ENCODE peak calls at places on chromosomes 6 and 20, in four cellular contexts. One of them, this sample, is unnamed.

GRCh38 chr20:32964575-32964974 is 39.7 kb downstream of the SUN5 start:
- DNase-seq in Caki2: no peak
- DNase-seq in astrocyte of the spinal cord: no peak
- DNase-seq in naive thymus-derived CD4-positive, alpha-beta T cell: no peak
- DNase-seq in this sample: no peak

GRCh38 chr6:127347188-127347587 is 3.8 kb upstream of the ECHDC1 start:
- DNase-seq in Caki2: no peak
- DNase-seq in astrocyte of the spinal cord: no peak
- DNase-seq in naive thymus-derived CD4-positive, alpha-beta T cell: no peak
- DNase-seq in this sample: no peak

GRCh38 chr6:128327890-128328289 is 192.5 kb downstream of the PTPRK start:
- DNase-seq in Caki2: no peak
- DNase-seq in astrocyte of the spinal cord: no peak
- DNase-seq in naive thymus-derived CD4-positive, alpha-beta T cell: peak
- DNase-seq in this sample: no peak

GRCh38 chr6:110524305-110524704 is 47.9 kb upstream of the SLC22A16 start:
- DNase-seq in Caki2: no peak
- DNase-seq in astrocyte of the spinal cord: no peak
- DNase-seq in naive thymus-derived CD4-positive, alpha-beta T cell: no peak
- DNase-seq in this sample: no peak

GRCh38 chr6:152598858-152599537 is 38.2 kb downstream of the SYNE1 start:
- DNase-seq in Caki2: no peak
- DNase-seq in astrocyte of the spinal cord: no peak
- DNase-seq in naive thymus-derived CD4-positive, alpha-beta T cell: no peak
- DNase-seq in this sample: no peak

GRCh38 chr6:51129043-51129442 is 310.4 kb downstream of the TFAP2B start:
- DNase-seq in Caki2: no peak
- DNase-seq in astrocyte of the spinal cord: no peak
- DNase-seq in naive thymus-derived CD4-positive, alpha-beta T cell: no peak
- DNase-seq in this sample: no peak

GRCh38 chr6:14062345-14063029 is 55.1 kb upstream of the CD83 start:
- DNase-seq in Caki2: no peak
- DNase-seq in astrocyte of the spinal cord: no peak
- DNase-seq in naive thymus-derived CD4-positive, alpha-beta T cell: no peak
- DNase-seq in this sample: no peak

GRCh38 chr6:144758602-144759001 is 473.5 kb downstream of the UTRN start:
- DNase-seq in Caki2: peak
- DNase-seq in astrocyte of the spinal cord: peak
- DNase-seq in naive thymus-derived CD4-positive, alpha-beta T cell: no peak
- DNase-seq in this sample: no peak

GRCh38 chr20:34553366-34553867 is 5.1 kb upstream of the MAP1LC3A start:
- DNase-seq in Caki2: no peak
- DNase-seq in astrocyte of the spinal cord: no peak
- DNase-seq in naive thymus-derived CD4-positive, alpha-beta T cell: no peak
- DNase-seq in this sample: no peak

GRCh38 chr6:63598001-63598250 is 25.6 kb downstream of the LOC128125822 start:
- DNase-seq in Caki2: no peak
- DNase-seq in astrocyte of the spinal cord: peak
- DNase-seq in naive thymus-derived CD4-positive, alpha-beta T cell: no peak
- DNase-seq in this sample: no peak

GRCh38 chr6:111642463-111643158 is 36.9 kb upstream of the TRAF3IP2 start:
- DNase-seq in Caki2: peak
- DNase-seq in astrocyte of the spinal cord: peak
- DNase-seq in naive thymus-derived CD4-positive, alpha-beta T cell: peak
- DNase-seq in this sample: peak

GRCh38 chr20:9332783-9333482 is 181.5 kb upstream of the LAMP5 start:
- DNase-seq in Caki2: no peak
- DNase-seq in astrocyte of the spinal cord: no peak
- DNase-seq in naive thymus-derived CD4-positive, alpha-beta T cell: no peak
- DNase-seq in this sample: no peak

GRCh38 chr6:10588562-10589428 is 67.6 kb downstream of the GCNT2 start:
- DNase-seq in Caki2: no peak
- DNase-seq in astrocyte of the spinal cord: no peak
- DNase-seq in naive thymus-derived CD4-positive, alpha-beta T cell: no peak
- DNase-seq in this sample: no peak

GRCh38 chr6:126264265-126264664 is 75.7 kb upstream of the CENPW start:
- DNase-seq in Caki2: no peak
- DNase-seq in astrocyte of the spinal cord: no peak
- DNase-seq in naive thymus-derived CD4-positive, alpha-beta T cell: no peak
- DNase-seq in this sample: no peak

GRCh38 chr6:13469688-13470087 is 17.7 kb downstream of the GFOD1 start:
- DNase-seq in Caki2: no peak
- DNase-seq in astrocyte of the spinal cord: no peak
- DNase-seq in naive thymus-derived CD4-positive, alpha-beta T cell: no peak
- DNase-seq in this sample: no peak

GRCh38 chr20:13024581-13024980 is 15.8 kb downstream of the SPTLC3 start:
- DNase-seq in Caki2: no peak
- DNase-seq in astrocyte of the spinal cord: no peak
- DNase-seq in naive thymus-derived CD4-positive, alpha-beta T cell: no peak
- DNase-seq in this sample: no peak

GRCh38 chr6:45791181-45791580 is 224.5 kb downstream of the CLIC5 start:
- DNase-seq in Caki2: no peak
- DNase-seq in astrocyte of the spinal cord: peak
- DNase-seq in naive thymus-derived CD4-positive, alpha-beta T cell: no peak
- DNase-seq in this sample: no peak

GRCh38 chr20:8621021-8621420 is 447.9 kb upstream of the PLCB4 start:
- DNase-seq in Caki2: no peak
- DNase-seq in astrocyte of the spinal cord: no peak
- DNase-seq in naive thymus-derived CD4-positive, alpha-beta T cell: no peak
- DNase-seq in this sample: no peak

GRCh38 chr20:10239954-10240353 is 21.3 kb downstream of the SNAP25 start:
- DNase-seq in Caki2: no peak
- DNase-seq in astrocyte of the spinal cord: no peak
- DNase-seq in naive thymus-derived CD4-positive, alpha-beta T cell: no peak
- DNase-seq in this sample: no peak

GRCh38 chr20:46965477-46965876 is 70.8 kb downstream of the EYA2 start:
- DNase-seq in Caki2: no peak
- DNase-seq in astrocyte of the spinal cord: no peak
- DNase-seq in naive thymus-derived CD4-positive, alpha-beta T cell: no peak
- DNase-seq in this sample: no peak

GRCh38 chr6:102553214-102553613 is 1159.7 kb downstream of the GRIK2 start:
- DNase-seq in Caki2: no peak
- DNase-seq in astrocyte of the spinal cord: no peak
- DNase-seq in naive thymus-derived CD4-positive, alpha-beta T cell: no peak
- DNase-seq in this sample: no peak

GRCh38 chr6:3603443-3604130 is 146.7 kb upstream of the SLC22A23 start:
- DNase-seq in Caki2: no peak
- DNase-seq in astrocyte of the spinal cord: peak
- DNase-seq in naive thymus-derived CD4-positive, alpha-beta T cell: no peak
- DNase-seq in this sample: no peak

GRCh38 chr6:155026366-155027045 is 31.4 kb downstream of the TIAM2 start:
- DNase-seq in Caki2: peak
- DNase-seq in astrocyte of the spinal cord: peak
- DNase-seq in naive thymus-derived CD4-positive, alpha-beta T cell: no peak
- DNase-seq in this sample: peak

GRCh38 chr20:50491926-50492634 is 18.1 kb upstream of the PTPN1 start:
- DNase-seq in Caki2: no peak
- DNase-seq in astrocyte of the spinal cord: peak
- DNase-seq in naive thymus-derived CD4-positive, alpha-beta T cell: no peak
- DNase-seq in this sample: no peak

This sample was measured in kidney epithelial cell.